ENCODE peak calls at places on chromosomes 3 and 15, in eight cellular contexts. K is CD8-positive, alpha-beta T cell; H is right atrium auricular region; R is PC-9; P is tibial nerve; Q is uterus; M is endodermal cell; V is cardiac muscle cell. A is an unnamed sample.

GRCh38 chr15:27086146-27086545 is 115.2 kb downstream of the GABRG3 start:
- DNase-seq in K (no peak), H (no peak), R (no peak), P (no peak), Q (no peak), M (no peak), V (peak; percentile 38), A (no peak)

GRCh38 chr3:166785851-166786250 is 594.2 kb downstream of the ZBBX start:
- DNase-seq in K (no peak), H (no peak), R (no peak), P (no peak), Q (no peak), M (no peak), V (no peak), A (no peak)

GRCh38 chr15:66884661-66885237 is 180.7 kb upstream of the SMAD3 start:
- DNase-seq in K (no peak), H (no peak), R (no peak), P (no peak), Q (no peak), M (peak; percentile 26), V (no peak), A (no peak)

GRCh38 chr3:160986060-160986459 is 119.1 kb downstream of the B3GALNT1 start:
- DNase-seq in K (no peak), H (no peak), R (no peak), P (no peak), Q (no peak), M (no peak), V (no peak), A (no peak)

GRCh38 chr15:80953001-80953952 is 36.3 kb downstream of the MESD start:
- DNase-seq in K (no peak), H (peak; percentile 54), R (no peak), P (no peak), Q (no peak), M (no peak), V (no peak), A (no peak)

GRCh38 chr3:10978956-10979355 is 13.6 kb upstream of the SLC6A1 start:
- DNase-seq in K (no peak), H (no peak), R (no peak), P (no peak), Q (no peak), M (no peak), V (no peak), A (no peak)

GRCh38 chr3:60309539-60310268 is 941.5 kb downstream of the FHIT start:
- DNase-seq in K (no peak), H (no peak), R (no peak), P (no peak), Q (no peak), M (no peak), V (no peak), A (no peak)

GRCh38 chr3:149333518-149333859 is at the start of gene TM4SF18:
- DNase-seq in K (no peak), H (no peak), R (no peak), P (no peak), Q (no peak), M (no peak), V (no peak), A (no peak)

GRCh38 chr3:64343692-64344440 is 118.6 kb upstream of the PRICKLE2 start:
- DNase-seq in K (no peak), H (no peak), R (no peak), P (no peak), Q (no peak), M (peak; percentile 35), V (no peak), A (no peak)

GRCh38 chr3:108292465-108292864 is 3.9 kb upstream of the HHLA2 start:
- DNase-seq in K (no peak), H (no peak), R (no peak), P (no peak), Q (no peak), M (no peak), V (no peak), A (no peak)

DNA sequence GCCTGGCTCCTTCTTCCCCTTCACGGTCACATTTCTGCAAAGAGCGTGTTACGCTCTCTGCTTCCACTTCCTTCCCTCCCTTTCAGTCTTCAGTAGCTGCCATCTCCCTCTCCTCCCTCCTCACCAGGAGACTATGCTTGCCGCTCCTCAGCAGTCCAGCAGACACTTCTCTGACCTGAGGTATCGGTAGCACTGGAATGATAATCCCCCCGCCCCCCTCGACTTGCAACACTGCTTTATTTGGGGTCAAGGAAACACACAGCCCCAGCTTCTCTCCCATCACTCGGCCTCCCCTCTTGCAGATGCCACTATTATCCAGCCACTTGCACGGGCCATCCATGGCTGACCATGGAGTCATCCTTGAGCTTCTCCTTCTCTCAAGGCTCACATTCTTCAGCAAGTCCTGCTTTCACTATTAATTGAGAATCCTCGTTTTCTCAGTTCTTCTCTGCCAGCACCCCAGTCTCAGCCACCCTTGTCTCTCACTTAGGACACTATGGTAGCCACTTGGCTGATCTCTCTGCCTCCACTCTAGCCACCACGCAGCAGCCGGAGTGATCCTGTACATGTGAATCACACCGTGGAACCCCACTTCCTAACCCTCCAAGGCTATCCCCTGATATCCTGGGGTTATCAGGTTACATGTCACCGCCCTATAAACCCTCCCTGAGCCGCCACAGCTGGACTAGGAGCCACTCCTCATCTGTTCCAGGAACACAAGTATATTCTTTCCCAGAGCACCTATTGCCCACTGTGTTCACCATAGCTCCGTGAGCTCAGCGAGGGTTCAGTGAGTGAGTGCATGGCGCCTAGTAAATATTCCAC is 960 bp upstream of the PARP14 start:
- DNase-seq in K (no peak), H (peak; percentile 64), R (peak; percentile 33), P (no peak), Q (peak; percentile 31), M (peak; percentile 68), V (no peak), A (no peak)
- H3K27ac ChIP-seq in K (peak overlapping the region; percentile 95), H (peak overlapping the region; percentile 93), R (no peak overlapping the region), P (peak overlapping the region; percentile 99), Q (peak overlapping the region; percentile 98), M (no peak overlapping the region), V (no peak overlapping the region), A (peak overlapping the region; percentile 34)

GRCh38 chr3:56314842-56315241 is 153.4 kb downstream of the ERC2 start:
- DNase-seq in K (no peak), H (no peak), R (no peak), P (no peak), Q (no peak), M (peak; percentile 59), V (peak; percentile 26), A (no peak)

GRCh38 chr3:56303508-56303907 is 164.8 kb downstream of the ERC2 start:
- DNase-seq in K (no peak), H (no peak), R (peak; percentile 4), P (no peak), Q (no peak), M (peak; percentile 89), V (peak; percentile 91), A (peak; percentile 3)

GRCh38 chr3:56304069-56304468 is 164.2 kb downstream of the ERC2 start:
- DNase-seq in K (no peak), H (no peak), R (no peak), P (no peak), Q (no peak), M (no peak), V (no peak), A (no peak)

GRCh38 chr3:56309465-56309864 is 158.8 kb downstream of the ERC2 start:
- DNase-seq in K (no peak), H (no peak), R (no peak), P (no peak), Q (no peak), M (no peak), V (no peak), A (no peak)
- TF ChIP-seq CTCF in K (no peak), H (no peak), R (no peak), P (no peak), Q (no peak), M (no peak), V (no peak), A (no peak)

GRCh38 chr3:44568561-44568960 is 13.6 kb downstream of the ZKSCAN7 start:
- DNase-seq in K (no peak), H (no peak), R (no peak), P (no peak), Q (no peak), M (no peak), V (no peak), A (no peak)
- H3K9me3 ChIP-seq in K (peaks cover 14% of the 10 kb centered on the region), H (peaks cover 9% of the 10 kb centered on the region), R (no peaks in the 10 kb centered on the region), P (no peaks in the 10 kb centered on the region), Q (peaks cover 11% of the 10 kb centered on the region), M (peaks cover 39% of the 10 kb centered on the region), V (no peaks in the 10 kb centered on the region), A (peaks cover 38% of the 10 kb centered on the region)

DNA sequence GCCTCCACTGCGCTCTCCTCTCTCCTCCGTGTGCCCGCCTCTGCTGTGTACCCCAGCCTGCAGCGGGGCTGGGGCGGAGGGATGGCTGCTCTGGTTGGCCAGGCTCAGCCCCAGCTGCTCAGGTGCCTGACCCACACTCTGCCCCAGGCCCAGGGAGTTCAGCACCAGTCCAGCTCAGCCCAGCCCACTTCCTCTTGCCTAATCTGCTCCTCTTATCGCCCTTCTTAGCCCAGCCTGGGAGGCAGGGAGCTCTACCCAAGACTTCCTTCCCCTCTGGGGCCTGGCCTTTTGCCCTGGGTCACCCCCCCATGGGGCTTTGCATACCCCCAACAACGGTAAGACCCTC is 1.1 kb upstream of the PLCB2 start:
- DNase-seq in K (no peak), H (no peak), R (no peak), P (no peak), Q (no peak), M (no peak), V (no peak), A (no peak)
- H3K27ac ChIP-seq in K (peak overlapping the region; percentile 48), H (no peak overlapping the region), R (no peak overlapping the region), P (no peak overlapping the region), Q (no peak overlapping the region), M (no peak overlapping the region), V (peak overlapping the region; percentile 72), A (no peak overlapping the region)